ENCODE peak calls at places on chromosome 17, in four cellular contexts. L is tibial artery, K is upper lobe of right lung, O is psoas muscle. V is an unnamed sample.

GRCh38 chr17:47717261-47717697 is 15.8 kb upstream of the TBX21 start:
- DNase-seq in K (no peak), O (no peak), L (no peak), V (no peak)

GRCh38 chr17:42675348-42675983 is 1.3 kb downstream of the PLEKHH3 start:
- DNase-seq in O (peak), K (peak), L (peak), V (no peak)

GRCh38 chr17:77132411-77133086 is 8.2 kb upstream of the SEC14L1 start:
- DNase-seq in L (no peak), O (no peak), K (no peak), V (peak)

GRCh38 chr17:43129671-43130010 is 4.5 kb upstream of the BRCA1 start:
- DNase-seq in K (no peak), O (no peak), L (no peak), V (no peak)

GRCh38 chr17:27520571-27521185 is 64.4 kb downstream of the KSR1 start:
- DNase-seq in L (no peak), K (no peak), O (no peak), V (no peak)

GRCh38 chr17:39036009-39036408 is 68.8 kb upstream of the FBXO47 start:
- DNase-seq in L (no peak), K (no peak), O (no peak), V (no peak)

GRCh38 chr17:78618264-78619066 is 41.3 kb upstream of the DNAH17 start:
- DNase-seq in L (peak), K (no peak), O (peak), V (peak)

GRCh38 chr17:79707931-79708891 is 22.5 kb upstream of the ENPP7 start:
- DNase-seq in K (no peak), L (no peak), O (no peak), V (peak)

GRCh38 chr17:78294356-78294755 is 62.9 kb downstream of the TMEM235 start:
- DNase-seq in K (no peak), L (no peak), O (no peak), V (no peak)

GRCh38 chr17:67138392-67138791 is 94.0 kb downstream of the CACNG1 start:
- DNase-seq in L (no peak), O (no peak), K (no peak), V (no peak)

DNA sequence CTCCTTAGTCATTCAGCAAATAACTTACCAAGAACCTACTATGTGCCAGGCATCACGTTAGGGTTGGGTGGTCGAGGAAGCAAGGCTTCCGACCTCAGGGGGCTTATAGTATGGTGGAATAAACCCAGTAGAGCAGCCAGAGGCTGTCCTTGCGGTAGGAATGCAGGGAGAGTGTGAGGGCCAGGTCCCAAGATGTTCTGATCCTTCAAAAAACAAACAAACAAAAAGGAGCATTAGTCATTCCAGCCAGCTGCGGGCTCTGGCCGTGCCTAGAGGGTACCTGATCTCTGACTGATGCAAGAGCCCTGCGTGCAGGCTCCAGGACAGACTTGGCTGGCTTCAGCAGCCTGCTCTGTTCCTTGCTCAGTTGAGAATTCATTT is 18.2 kb downstream of the CYB5D2 start:
- DNase-seq in K (no peak), L (peak), O (peak), V (peak)
- TF ChIP-seq CTCF in K (peak), L (peak), O (peak), V (peak)

GRCh38 chr17:2545393-2545792 is 33.7 kb upstream of the METTL16 start:
- DNase-seq in L (no peak), K (peak), O (no peak), V (no peak)
- H3K4me3 ChIP-seq in L (no peak), K (no peak), O (no peak), V (no peak)

GRCh38 chr17:33948299-33948698 is 306.8 kb upstream of the CCL2 start:
- DNase-seq in L (no peak), O (no peak), K (no peak), V (no peak)

GRCh38 chr17:33945641-33946546 is 309.2 kb upstream of the CCL2 start:
- DNase-seq in K (no peak), O (no peak), L (no peak), V (no peak)

GRCh38 chr17:33950061-33950460 is 305.0 kb upstream of the CCL2 start:
- DNase-seq in K (no peak), L (no peak), O (no peak), V (no peak)

GRCh38 chr17:33947762-33948161 is 307.3 kb upstream of the CCL2 start:
- DNase-seq in O (no peak), L (no peak), K (no peak), V (no peak)

DNA sequence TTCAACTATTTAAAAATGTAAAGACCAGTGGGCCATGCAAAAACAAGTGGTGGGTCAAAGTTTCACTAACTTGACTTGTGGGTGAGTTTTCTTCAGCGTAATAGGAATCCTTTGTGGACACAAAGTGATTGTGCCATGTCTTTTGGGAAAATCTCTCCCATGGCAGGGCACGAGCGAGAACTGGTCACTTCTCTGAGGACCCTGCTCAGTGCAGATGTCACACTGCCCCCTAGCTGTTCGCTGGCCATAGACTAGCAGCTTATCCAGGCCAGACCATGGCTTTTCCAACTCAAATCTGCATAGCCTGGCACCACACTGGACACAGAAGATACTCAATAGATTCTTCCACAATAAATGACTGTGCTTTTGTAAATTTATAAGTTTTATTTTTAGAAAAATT is 306.0 kb upstream of the CCL2 start:
- DNase-seq in L (no peak), O (no peak), K (no peak), V (no peak)
- TF ChIP-seq CTCF in L (no peak), O (no peak), K (peak), V (peak)

DNA sequence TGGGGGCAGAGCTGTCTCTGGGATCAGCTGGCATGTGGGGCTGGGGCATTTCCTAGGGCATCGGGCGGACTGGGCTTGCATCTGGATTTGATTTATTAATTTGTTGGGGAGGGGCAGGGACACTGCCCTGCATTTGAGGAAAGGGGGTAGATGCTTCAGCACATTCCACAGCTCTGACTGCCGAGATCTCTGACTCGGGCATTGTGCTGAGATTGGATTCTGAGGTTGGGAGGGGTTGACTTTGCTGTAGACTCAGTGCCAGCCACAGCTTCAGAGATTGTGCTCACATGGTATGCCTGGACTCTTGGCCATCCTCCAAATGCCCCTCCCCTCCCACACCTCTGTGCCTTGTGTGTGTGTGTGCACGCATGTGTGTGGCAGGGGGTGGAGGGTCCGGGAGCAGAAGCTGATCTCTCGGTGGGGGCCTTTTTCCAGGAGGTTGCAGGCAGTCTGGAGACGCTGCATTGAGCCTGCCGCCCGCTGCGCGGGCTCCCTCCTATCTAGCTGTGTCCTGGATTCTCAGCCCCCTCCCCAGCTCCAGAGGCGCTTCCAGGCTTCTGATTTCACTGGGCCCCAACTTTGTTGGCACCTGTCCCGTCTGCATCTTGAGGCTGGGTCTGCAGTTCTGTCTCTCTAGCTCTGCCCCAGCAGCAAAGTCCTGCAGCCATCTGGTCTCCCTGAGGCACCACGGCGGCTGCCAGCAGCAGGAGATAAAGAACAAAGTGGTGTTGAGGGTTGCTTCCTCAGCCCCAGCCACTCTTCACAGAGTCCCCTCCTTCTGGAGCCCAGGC is 14.9 kb downstream of the IGFBP4 start:
- DNase-seq in O (no peak), K (no peak), L (no peak), V (peak)
- H3K4me3 ChIP-seq in O (no peak), K (no peak), L (no peak), V (no peak)

GRCh38 chr17:7016886-7017826 is 4.7 kb downstream of the RNASEK start:
- DNase-seq in O (no peak), K (no peak), L (no peak), V (no peak)

GRCh38 chr17:7015587-7016020 is 3.2 kb downstream of the RNASEK start:
- DNase-seq in K (no peak), O (no peak), L (no peak), V (no peak)

GRCh38 chr17:7016406-7016805 is 4.0 kb downstream of the RNASEK start:
- DNase-seq in L (no peak), K (no peak), O (no peak), V (no peak)

GRCh38 chr17:7014261-7014994 is 2.0 kb downstream of the RNASEK start:
- DNase-seq in L (peak), K (peak), O (peak), V (peak)

GRCh38 chr17:7014995-7015586 is 2.7 kb downstream of the RNASEK start:
- DNase-seq in K (no peak), L (peak), O (no peak), V (peak)
- TF ChIP-seq CTCF in K (peak), L (no peak), O (no peak), V (no peak)

DNA sequence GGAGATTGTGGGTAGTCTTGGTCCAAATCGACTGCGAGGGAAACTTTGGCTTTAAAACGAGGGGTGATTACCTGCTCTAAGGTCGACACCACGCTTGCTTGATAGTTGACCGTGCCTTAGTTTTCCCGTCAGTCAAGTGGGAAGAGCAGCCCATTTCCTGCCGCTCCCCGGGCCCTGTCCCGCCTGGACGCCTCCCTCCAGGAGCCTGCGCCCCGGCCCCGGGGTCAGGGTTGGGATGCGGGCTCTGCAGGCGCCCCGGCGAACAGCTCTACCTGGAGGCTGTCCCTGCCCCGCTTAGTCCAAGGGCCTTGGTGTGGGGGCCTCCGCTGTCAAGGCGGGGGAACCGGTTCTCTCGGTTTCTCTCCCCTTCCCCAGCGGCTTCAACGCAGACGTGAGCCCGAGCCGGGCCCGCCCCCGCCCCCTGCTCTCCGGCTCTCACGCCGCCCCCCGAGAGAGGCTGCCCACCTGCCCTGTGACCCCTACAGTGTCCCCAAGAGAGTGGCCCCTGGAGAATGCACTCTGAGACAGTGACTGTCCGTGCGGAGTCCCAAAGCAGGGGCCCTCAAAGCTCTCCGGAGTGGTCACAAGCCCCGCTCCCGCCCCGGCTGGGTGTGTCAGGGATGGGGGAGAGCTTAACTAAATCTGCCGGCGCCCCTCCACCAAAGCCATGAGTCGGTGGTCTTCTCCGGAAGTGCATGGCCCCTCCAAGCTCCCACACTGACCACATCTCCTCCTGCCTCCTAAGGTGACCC is 117.4 kb upstream of the SMURF2 start:
- DNase-seq in O (peak), L (peak), K (peak), V (no peak)
- H3K4me3 ChIP-seq in O (peak), L (peak), K (peak), V (no peak)

GRCh38 chr17:50146927-50147640 is 3.4 kb downstream of the PPP1R9B start:
- DNase-seq in L (peak), O (peak), K (no peak), V (no peak)

GRCh38 chr17:50149099-50149424 is 1.4 kb downstream of the PPP1R9B start:
- DNase-seq in K (no peak), O (peak), L (no peak), V (no peak)

GRCh38 chr17:50147841-50148225 is 2.6 kb downstream of the PPP1R9B start:
- DNase-seq in L (peak), K (no peak), O (peak), V (no peak)

GRCh38 chr17:50149425-50150353 is 788 bp downstream of the PPP1R9B start:
- DNase-seq in O (peak), K (peak), L (peak), V (peak)

GRCh38 chr17:50148226-50149098 is 2.0 kb downstream of the PPP1R9B start:
- DNase-seq in O (peak), K (peak), L (peak), V (no peak)
- TF ChIP-seq CTCF in O (no peak), K (no peak), L (peak), V (no peak)